ENCODE peak calls at places on chromosomes 16 and 17, in seven cellular contexts. K is progenitor cell of endocrine pancreas, R is ascending aorta, Q is HT1080, I is GM19239, W is Right ventricle myocardium superior, H is KBM-7. O is an unnamed sample.

GRCh38 chr17:43709210-43709609 is 47.5 kb upstream of the MEOX1 start:
- DNase-seq in H (no peak), K (no peak), Q (no peak), R (no peak), W (no peak), I (no peak), O (no peak)

GRCh38 chr16:76653390-76654026 is 376.3 kb downstream of the CNTNAP4 start:
- DNase-seq in Q (peak), R (no peak), W (no peak), K (no peak), I (peak), H (peak), O (no peak)

GRCh38 chr17:36942631-36943125 is 5.4 kb downstream of the LHX1 start:
- DNase-seq in Q (no peak), I (no peak), R (no peak), W (no peak), H (no peak), K (no peak), O (no peak)

GRCh38 chr16:86618431-86619262 is 40.3 kb downstream of the FOXL1 start:
- DNase-seq in R (no peak), W (no peak), Q (peak), K (no peak), H (no peak), I (no peak), O (no peak)

GRCh38 chr16:54657058-54657708 is 273.5 kb upstream of the IRX5 start:
- DNase-seq in H (no peak), K (no peak), W (no peak), R (no peak), Q (peak), I (no peak), O (no peak)

GRCh38 chr16:31453255-31454204 is 5.8 kb upstream of the ARMC5 start:
- DNase-seq in I (no peak), H (no peak), Q (peak), R (no peak), K (no peak), W (peak), O (no peak)

GRCh38 chr16:27920391-27920891 is 143.1 kb downstream of the GSG1L start:
- DNase-seq in W (no peak), K (peak), H (no peak), R (no peak), I (no peak), Q (peak), O (no peak)

GRCh38 chr16:65975049-65975708 is 391.3 kb upstream of the CDH5 start:
- DNase-seq in H (peak), Q (peak), I (no peak), R (no peak), W (no peak), K (no peak), O (no peak)

GRCh38 chr17:75561927-75562603 is 25.5 kb upstream of the MYO15B start:
- DNase-seq in K (no peak), H (no peak), R (no peak), Q (no peak), I (no peak), W (no peak), O (no peak)

GRCh38 chr17:55356440-55357328 is 65.0 kb downstream of the MMD start:
- DNase-seq in R (no peak), K (peak), W (peak), H (peak), Q (peak), I (peak), O (no peak)

GRCh38 chr17:79392598-79392997 is 218.3 kb downstream of the RBFOX3 start:
- DNase-seq in Q (no peak), W (no peak), K (no peak), H (no peak), I (no peak), R (no peak), O (no peak)

GRCh38 chr17:17033466-17033865 is 8.8 kb upstream of the MPRIP start:
- DNase-seq in W (no peak), I (no peak), R (no peak), K (no peak), H (no peak), Q (no peak), O (no peak)

GRCh38 chr16:8950580-8951077 is 13.1 kb downstream of the USP7 start:
- DNase-seq in I (no peak), H (no peak), K (no peak), R (no peak), W (no peak), Q (no peak), O (no peak)

GRCh38 chr17:27320222-27320560 is 26.3 kb downstream of the WSB1 start:
- DNase-seq in I (no peak), W (no peak), K (no peak), R (no peak), Q (no peak), H (no peak), O (no peak)

GRCh38 chr17:61002316-61002736 is 324.7 kb downstream of the BCAS3 start:
- DNase-seq in I (no peak), W (no peak), Q (peak), H (peak), K (no peak), R (no peak), O (no peak)

GRCh38 chr16:86575754-86576557 is 2.4 kb upstream of the FOXL1 start:
- DNase-seq in K (peak), R (peak), I (no peak), W (peak), Q (no peak), H (peak), O (no peak)

GRCh38 chr17:63490858-63491400 is 14.1 kb downstream of the ACE start:
- DNase-seq in I (no peak), H (no peak), Q (no peak), R (no peak), K (no peak), W (no peak), O (no peak)